ENCODE peak calls at places on chromosomes 2 and 18, in four cellular contexts. K, I, Q and D are unnamed samples.

GRCh38 chr2:46381263-46381849 is 84.1 kb downstream of the EPAS1 start:
- DNase-seq in K (peak; percentile 33), I (no peak), Q (no peak), D (no peak)

GRCh38 chr18:65547046-65547445 is 203.8 kb upstream of the CDH7 start:
- DNase-seq in Q (no peak), I (no peak), K (no peak), D (no peak)

GRCh38 chr2:236538242-236538641 is 31.4 kb upstream of the ACKR3 start:
- DNase-seq in Q (no peak), I (no peak), K (no peak), D (no peak)

GRCh38 chr2:50347355-50348044 is 684.4 kb downstream of the NRXN1 start:
- DNase-seq in I (no peak), K (peak; percentile 83), Q (no peak), D (no peak)

GRCh38 chr18:79786304-79786703 is 11.4 kb upstream of the KCNG2 start:
- DNase-seq in I (no peak), K (no peak), Q (no peak), D (no peak)

GRCh38 chr18:76461148-76461547 is 33.9 kb downstream of the ZNF516 start:
- DNase-seq in I (no peak), K (no peak), Q (no peak), D (no peak)

GRCh38 chr18:22609642-22610041 is 191.9 kb upstream of the CTAGE1 start:
- DNase-seq in I (no peak), Q (peak; percentile 33), K (peak; percentile 65), D (no peak)

GRCh38 chr18:5546660-5547059 is 2.9 kb upstream of the EPB41L3 start:
- DNase-seq in K (peak; percentile 75), I (no peak), Q (peak; percentile 77), D (no peak)

GRCh38 chr2:10266133-10266620 is 36.5 kb upstream of the HPCAL1 start:
- DNase-seq in K (peak; percentile 3), I (no peak), Q (peak; percentile 70), D (no peak)

GRCh38 chr2:1483551-1483950 is 70.3 kb downstream of the TPO start:
- DNase-seq in Q (no peak), K (no peak), I (no peak), D (no peak)